ENCODE peak calls at places on chromosomes 1 and 21, in nine cellular contexts. E is substantia nigra, M is neural crest cell, Z is AG09319, S is posterior vena cava, W is adipocyte, U is NCI-H460, J is M059J, V is foreskin melanocyte. Q is an unnamed sample.

GRCh38 chr1:48611841-48612240 is 139.8 kb upstream of the SPATA6 start:
- DNase-seq in J (no peak), S (no peak), W (no peak), V (no peak), E (no peak), M (no peak), U (no peak), Z (no peak), Q (peak; percentile 44)

GRCh38 chr1:64898107-64898861 is 68.1 kb downstream of the JAK1 start:
- DNase-seq in W (peak; percentile 94), M (no peak), S (peak; percentile 94), Z (peak; percentile 41), U (peak; percentile 79), J (peak; percentile 99), E (no peak), V (peak; percentile 67), Q (peak; percentile 23)

GRCh38 chr1:27726173-27726793 is 522 bp downstream of the FAM76A start:
- DNase-seq in S (peak; percentile 86), J (peak; percentile 56), V (peak; percentile 30), U (peak; percentile 14), E (peak; percentile 54), Z (no peak), W (peak; percentile 69), M (peak; percentile 45), Q (no peak)

GRCh38 chr1:173266845-173267244 is 59.7 kb upstream of the TNFSF4 start:
- DNase-seq in M (no peak), Z (no peak), E (no peak), J (no peak), S (no peak), U (no peak), W (no peak), V (no peak), Q (no peak)

GRCh38 chr1:17102232-17102631 is 17.0 kb downstream of the PADI2 start:
- DNase-seq in V (no peak), U (no peak), W (no peak), J (no peak), E (no peak), S (no peak), M (no peak), Z (no peak), Q (no peak)

GRCh38 chr1:203183828-203184227 is 2.7 kb downstream of the CHI3L1 start:
- DNase-seq in M (no peak), W (no peak), J (no peak), U (no peak), S (peak; percentile 25), Z (no peak), V (no peak), E (no peak), Q (no peak)

GRCh38 chr1:201228011-201228983 is 37.7 kb downstream of the IGFN1 start:
- DNase-seq in W (no peak), V (no peak), E (no peak), U (no peak), Z (no peak), M (no peak), S (peak; percentile 66), J (no peak), Q (no peak)

GRCh38 chr1:86409416-86410021 is 13.4 kb upstream of the ODF2L start:
- DNase-seq in S (no peak), J (peak; percentile 25), W (no peak), U (no peak), Z (no peak), M (no peak), V (no peak), E (no peak), Q (peak; percentile 80)

GRCh38 chr1:69765941-69766340 is 198.2 kb downstream of the LRRC7 start:
- DNase-seq in V (no peak), Z (no peak), S (no peak), M (no peak), E (no peak), U (peak; percentile 63), W (no peak), J (no peak), Q (no peak)

GRCh38 chr1:2194319-2194897 is at the start of gene FAAP20:
- DNase-seq in J (no peak), U (no peak), V (no peak), Z (no peak), S (no peak), W (peak; percentile 92), M (peak; percentile 65), E (peak; percentile 83), Q (no peak)

GRCh38 chr1:186330758-186331157 is 44.3 kb downstream of the TPR start:
- DNase-seq in Z (no peak), S (no peak), W (peak; percentile 15), U (no peak), J (no peak), V (no peak), M (no peak), E (no peak), Q (no peak)

GRCh38 chr1:181089017-181089776 is 697 bp downstream of the IER5 start:
- DNase-seq in Z (no peak), E (no peak), V (no peak), J (no peak), W (peak; percentile 61), M (peak; percentile 40), U (no peak), S (peak; percentile 87), Q (no peak)

GRCh38 chr1:86419277-86419903 is 4.6 kb upstream of the CLCA2 start:
- DNase-seq in S (no peak), V (no peak), U (no peak), J (peak; percentile 55), W (peak; percentile 62), Z (no peak), E (no peak), M (no peak), Q (no peak)

GRCh38 chr1:203954788-203955552 is 93.6 kb downstream of the SNRPE start:
- DNase-seq in S (no peak), V (no peak), J (no peak), M (no peak), U (no peak), Z (no peak), E (no peak), W (no peak), Q (no peak)

GRCh38 chr1:41363632-41364320 is 2.5 kb downstream of the FOXO6 start:
- DNase-seq in V (no peak), E (no peak), W (no peak), U (no peak), M (no peak), S (no peak), J (no peak), Z (no peak), Q (no peak)

GRCh38 chr1:236913371-236914037 is 90.7 kb downstream of the MT1HL1 start:
- DNase-seq in M (no peak), U (no peak), V (no peak), E (no peak), S (no peak), Z (no peak), W (peak; percentile 5), J (peak; percentile 63), Q (no peak)

GRCh38 chr1:162147760-162148159 is 78.3 kb downstream of the NOS1AP start:
- DNase-seq in S (no peak), W (no peak), Z (no peak), V (no peak), U (no peak), E (no peak), M (no peak), J (no peak), Q (no peak)

GRCh38 chr1:50308883-50309282 is 114.4 kb downstream of the DMRTA2 start:
- DNase-seq in U (peak; percentile 24), Z (no peak), W (peak; percentile 38), E (peak; percentile 14), S (no peak), M (peak; percentile 16), V (peak; percentile 31), J (peak; percentile 15), Q (no peak)

GRCh38 chr1:116345830-116346229 is 27.2 kb upstream of the ATP1A1 start:
- DNase-seq in E (no peak), U (no peak), J (no peak), S (no peak), W (no peak), M (peak; percentile 4), Z (no peak), V (no peak), Q (peak; percentile 6)

GRCh38 chr1:23879809-23880208 is 11.7 kb upstream of the FUCA1 start:
- DNase-seq in E (no peak), V (no peak), W (no peak), J (no peak), S (no peak), M (no peak), U (no peak), Z (no peak), Q (no peak)

GRCh38 chr1:25692560-25692959 is 76.0 kb downstream of the MAN1C1 start:
- DNase-seq in U (peak; percentile 14), S (no peak), M (peak; percentile 50), V (no peak), E (no peak), Z (no peak), W (no peak), J (no peak), Q (no peak)

GRCh38 chr1:170204121-170204520 is 58.4 kb downstream of the NTMT2 start:
- DNase-seq in J (no peak), M (no peak), S (no peak), V (peak; percentile 32), W (peak; percentile 75), Z (peak; percentile 79), U (no peak), E (no peak), Q (no peak)

GRCh38 chr1:91012196-91012595 is 9.6 kb downstream of the ZNF644 start:
- DNase-seq in Z (no peak), S (no peak), V (no peak), J (no peak), W (no peak), M (no peak), E (no peak), U (no peak), Q (no peak)

GRCh38 chr1:248618878-248619277 is 16.0 kb downstream of the OR2T11 start:
- DNase-seq in V (peak; percentile 42), E (peak; percentile 25), W (peak; percentile 67), U (peak; percentile 28), M (no peak), J (peak; percentile 26), Z (peak; percentile 2), S (no peak), Q (peak; percentile 1)

GRCh38 chr21:18430341-18430740 is 26.8 kb upstream of the TMPRSS15 start:
- DNase-seq in M (no peak), U (no peak), J (no peak), V (no peak), Z (no peak), W (no peak), E (no peak), S (no peak), Q (no peak)

GRCh38 chr21:34878501-34878900 is 170.6 kb downstream of the RUNX1 start:
- DNase-seq in E (no peak), M (no peak), S (no peak), J (no peak), U (no peak), V (no peak), Z (no peak), W (no peak), Q (peak; percentile 91)